ENCODE peak calls at places on chromosomes 1 and 21, in five cellular contexts. One of them, this sample, is unnamed. For H3K36me3, the result is how much of the 10 kb centered on the place peaks cover.

GRCh38 chr1:102853701-102854187 is 254.6 kb downstream of the COL11A1 start:
- DNase-seq in pancreas: no peak
- DNase-seq in neural progenitor cell: no peak
- DNase-seq in IMR-90: no peak
- DNase-seq in CD8-positive, alpha-beta memory T cell: peak
- DNase-seq in this sample: no peak

GRCh38 chr1:243487649-243488227 is 231.9 kb downstream of the SDCCAG8 start:
- DNase-seq in CD8-positive, alpha-beta memory T cell: no peak
- DNase-seq in IMR-90: no peak
- DNase-seq in pancreas: no peak
- DNase-seq in neural progenitor cell: no peak
- DNase-seq in this sample: no peak

GRCh38 chr1:216665381-216665780 is 57.8 kb downstream of the ESRRG start:
- DNase-seq in CD8-positive, alpha-beta memory T cell: no peak
- DNase-seq in IMR-90: peak
- DNase-seq in neural progenitor cell: no peak
- DNase-seq in pancreas: no peak
- DNase-seq in this sample: no peak

GRCh38 chr1:46202975-46203737 is at the start of gene LURAP1:
- DNase-seq in pancreas: no peak
- DNase-seq in IMR-90: peak
- DNase-seq in CD8-positive, alpha-beta memory T cell: peak
- DNase-seq in neural progenitor cell: peak
- DNase-seq in this sample: peak

GRCh38 chr1:56235909-56236510 is 343.4 kb downstream of the PLPP3 start:
- DNase-seq in CD8-positive, alpha-beta memory T cell: no peak
- DNase-seq in neural progenitor cell: no peak
- DNase-seq in pancreas: no peak
- DNase-seq in IMR-90: no peak
- DNase-seq in this sample: no peak

GRCh38 chr1:240027059-240027462 is 64.6 kb upstream of the FMN2 start:
- DNase-seq in IMR-90: peak
- DNase-seq in neural progenitor cell: peak
- DNase-seq in CD8-positive, alpha-beta memory T cell: no peak
- DNase-seq in pancreas: peak
- DNase-seq in this sample: no peak

GRCh38 chr1:228394571-228395394 is 11.9 kb downstream of the TRIM11 start:
- DNase-seq in pancreas: no peak
- DNase-seq in IMR-90: no peak
- DNase-seq in CD8-positive, alpha-beta memory T cell: no peak
- DNase-seq in neural progenitor cell: no peak
- DNase-seq in this sample: no peak

GRCh38 chr1:61888808-61889207 is 146.5 kb downstream of the PATJ start:
- DNase-seq in pancreas: no peak
- DNase-seq in neural progenitor cell: no peak
- DNase-seq in CD8-positive, alpha-beta memory T cell: no peak
- DNase-seq in IMR-90: no peak
- DNase-seq in this sample: no peak

GRCh38 chr1:110083453-110084225 is 13.2 kb upstream of the ALX3 start:
- DNase-seq in CD8-positive, alpha-beta memory T cell: no peak
- DNase-seq in IMR-90: no peak
- DNase-seq in neural progenitor cell: peak
- DNase-seq in pancreas: no peak
- DNase-seq in this sample: no peak

GRCh38 chr21:15559612-15560011 is 170.2 kb upstream of the USP25 start:
- DNase-seq in IMR-90: no peak
- DNase-seq in neural progenitor cell: no peak
- DNase-seq in CD8-positive, alpha-beta memory T cell: no peak
- DNase-seq in pancreas: no peak
- DNase-seq in this sample: no peak

GRCh38 chr1:30183895-30184294 is 539.5 kb downstream of the MATN1 start:
- DNase-seq in neural progenitor cell: no peak
- DNase-seq in IMR-90: no peak
- DNase-seq in CD8-positive, alpha-beta memory T cell: no peak
- DNase-seq in pancreas: no peak
- DNase-seq in this sample: no peak

GRCh38 chr1:1929102-1929638 is 10.1 kb upstream of the TMEM52 start:
- DNase-seq in CD8-positive, alpha-beta memory T cell: no peak
- DNase-seq in pancreas: no peak
- DNase-seq in IMR-90: no peak
- DNase-seq in neural progenitor cell: no peak
- DNase-seq in this sample: no peak

GRCh38 chr1:222631611-222632208 is 13.8 kb downstream of the MIA3 start:
- DNase-seq in CD8-positive, alpha-beta memory T cell: no peak
- DNase-seq in pancreas: no peak
- DNase-seq in neural progenitor cell: no peak
- DNase-seq in IMR-90: peak
- DNase-seq in this sample: no peak

GRCh38 chr21:27564684-27565280 is 597.9 kb upstream of the ADAMTS5 start:
- DNase-seq in pancreas: peak
- DNase-seq in IMR-90: peak
- DNase-seq in neural progenitor cell: peak
- DNase-seq in CD8-positive, alpha-beta memory T cell: no peak
- DNase-seq in this sample: no peak

GRCh38 chr1:214416417-214417212 is 134.8 kb downstream of the PTPN14 start:
- DNase-seq in IMR-90: peak
- DNase-seq in CD8-positive, alpha-beta memory T cell: no peak
- DNase-seq in pancreas: no peak
- DNase-seq in neural progenitor cell: no peak
- DNase-seq in this sample: no peak

DNA sequence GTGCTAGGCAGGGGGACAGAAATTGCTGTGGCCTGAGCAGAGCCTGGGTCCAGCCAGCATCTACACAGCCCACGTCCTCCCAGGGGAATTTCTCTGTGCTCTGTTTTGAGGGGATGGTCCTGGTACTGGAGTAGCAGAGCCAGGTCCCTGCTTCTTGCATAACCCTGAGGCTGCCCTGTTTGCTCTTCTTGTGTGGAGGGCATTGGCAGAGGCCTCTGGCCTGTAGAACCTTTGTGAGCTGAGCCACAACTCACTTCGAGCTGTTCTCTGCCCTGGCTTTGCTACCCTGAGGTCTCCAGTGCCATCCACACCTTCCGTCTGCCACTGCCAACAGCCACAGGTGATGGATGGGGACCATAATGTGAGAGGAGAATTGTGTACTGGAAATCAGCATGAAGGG is 101.9 kb downstream of the KCNJ15 start:
- DNase-seq in CD8-positive, alpha-beta memory T cell: no peak
- DNase-seq in pancreas: no peak
- DNase-seq in neural progenitor cell: no peak
- DNase-seq in IMR-90: no peak
- DNase-seq in this sample: no peak
- H3K36me3 ChIP-seq in CD8-positive, alpha-beta memory T cell: under half
- H3K36me3 ChIP-seq in pancreas: under half
- H3K36me3 ChIP-seq in neural progenitor cell: under half
- H3K36me3 ChIP-seq in IMR-90: under half
- H3K36me3 ChIP-seq in this sample: under half

GRCh38 chr1:211358685-211359084 is 32.1 kb downstream of the TRAF5 start:
- DNase-seq in neural progenitor cell: no peak
- DNase-seq in IMR-90: no peak
- DNase-seq in pancreas: no peak
- DNase-seq in CD8-positive, alpha-beta memory T cell: no peak
- DNase-seq in this sample: no peak
- H3K36me3 ChIP-seq in neural progenitor cell: under half
- H3K36me3 ChIP-seq in IMR-90: under half
- H3K36me3 ChIP-seq in pancreas: under half
- H3K36me3 ChIP-seq in CD8-positive, alpha-beta memory T cell: under half
- H3K36me3 ChIP-seq in this sample: under half

DNA sequence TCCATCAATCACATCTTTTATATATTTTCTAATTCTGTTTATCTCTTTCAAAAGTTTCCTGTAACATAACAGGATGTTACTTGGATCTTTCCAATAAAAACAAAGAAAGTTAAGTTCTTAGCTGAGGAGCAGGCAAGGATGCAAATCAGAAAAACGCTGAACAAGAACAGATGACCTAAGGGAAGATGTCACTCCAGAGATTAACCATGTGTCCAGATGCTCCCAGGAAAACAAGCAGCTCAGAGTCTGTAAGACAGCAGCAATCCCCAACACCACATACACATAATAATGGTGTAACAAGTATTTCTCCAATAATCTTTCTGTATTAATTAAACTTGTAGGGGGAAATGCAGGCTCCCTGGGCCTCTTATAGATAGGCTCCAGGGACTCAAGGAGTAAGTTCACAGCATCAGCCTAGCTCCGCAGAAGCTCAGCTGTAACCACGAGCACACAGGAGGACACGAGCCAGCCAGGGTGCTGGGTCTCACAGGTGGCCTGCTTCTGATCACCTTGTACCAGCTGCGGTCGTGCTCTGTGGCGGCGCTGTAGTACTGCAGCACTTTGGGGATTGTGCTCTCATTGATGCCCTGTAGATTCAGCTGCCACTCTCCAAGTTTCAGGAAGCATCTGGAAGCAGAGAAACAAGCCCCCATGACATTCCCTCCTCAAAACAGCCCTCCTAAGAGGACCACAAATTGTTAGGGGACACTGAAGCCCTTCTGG is 33.1 kb upstream of the EXOSC10 start:
- DNase-seq in IMR-90: no peak
- DNase-seq in CD8-positive, alpha-beta memory T cell: no peak
- DNase-seq in neural progenitor cell: peak
- DNase-seq in pancreas: no peak
- DNase-seq in this sample: no peak
- H3K36me3 ChIP-seq in IMR-90: under half
- H3K36me3 ChIP-seq in CD8-positive, alpha-beta memory T cell: half or more
- H3K36me3 ChIP-seq in neural progenitor cell: under half
- H3K36me3 ChIP-seq in pancreas: under half
- H3K36me3 ChIP-seq in this sample: under half

GRCh38 chr1:54207287-54207686 is 7.3 kb downstream of the MRPL37 start:
- DNase-seq in pancreas: no peak
- DNase-seq in IMR-90: no peak
- DNase-seq in CD8-positive, alpha-beta memory T cell: no peak
- DNase-seq in neural progenitor cell: no peak
- DNase-seq in this sample: no peak
- H3K36me3 ChIP-seq in pancreas: under half
- H3K36me3 ChIP-seq in IMR-90: under half
- H3K36me3 ChIP-seq in CD8-positive, alpha-beta memory T cell: half or more
- H3K36me3 ChIP-seq in neural progenitor cell: under half
- H3K36me3 ChIP-seq in this sample: under half

GRCh38 chr1:100268202-100268601 is 2.2 kb downstream of the RTCA start:
- DNase-seq in IMR-90: no peak
- DNase-seq in CD8-positive, alpha-beta memory T cell: no peak
- DNase-seq in pancreas: no peak
- DNase-seq in neural progenitor cell: no peak
- DNase-seq in this sample: no peak

GRCh38 chr1:100261686-100262085 is 4.3 kb upstream of the RTCA start:
- DNase-seq in pancreas: no peak
- DNase-seq in IMR-90: no peak
- DNase-seq in CD8-positive, alpha-beta memory T cell: no peak
- DNase-seq in neural progenitor cell: no peak
- DNase-seq in this sample: no peak

GRCh38 chr1:100265562-100265930 is 470 bp upstream of the RTCA start:
- DNase-seq in IMR-90: peak
- DNase-seq in pancreas: no peak
- DNase-seq in neural progenitor cell: no peak
- DNase-seq in CD8-positive, alpha-beta memory T cell: no peak
- DNase-seq in this sample: no peak

GRCh38 chr1:100267284-100267683 is 1.3 kb downstream of the RTCA start:
- DNase-seq in pancreas: no peak
- DNase-seq in neural progenitor cell: no peak
- DNase-seq in CD8-positive, alpha-beta memory T cell: no peak
- DNase-seq in IMR-90: no peak
- DNase-seq in this sample: no peak

DNA sequence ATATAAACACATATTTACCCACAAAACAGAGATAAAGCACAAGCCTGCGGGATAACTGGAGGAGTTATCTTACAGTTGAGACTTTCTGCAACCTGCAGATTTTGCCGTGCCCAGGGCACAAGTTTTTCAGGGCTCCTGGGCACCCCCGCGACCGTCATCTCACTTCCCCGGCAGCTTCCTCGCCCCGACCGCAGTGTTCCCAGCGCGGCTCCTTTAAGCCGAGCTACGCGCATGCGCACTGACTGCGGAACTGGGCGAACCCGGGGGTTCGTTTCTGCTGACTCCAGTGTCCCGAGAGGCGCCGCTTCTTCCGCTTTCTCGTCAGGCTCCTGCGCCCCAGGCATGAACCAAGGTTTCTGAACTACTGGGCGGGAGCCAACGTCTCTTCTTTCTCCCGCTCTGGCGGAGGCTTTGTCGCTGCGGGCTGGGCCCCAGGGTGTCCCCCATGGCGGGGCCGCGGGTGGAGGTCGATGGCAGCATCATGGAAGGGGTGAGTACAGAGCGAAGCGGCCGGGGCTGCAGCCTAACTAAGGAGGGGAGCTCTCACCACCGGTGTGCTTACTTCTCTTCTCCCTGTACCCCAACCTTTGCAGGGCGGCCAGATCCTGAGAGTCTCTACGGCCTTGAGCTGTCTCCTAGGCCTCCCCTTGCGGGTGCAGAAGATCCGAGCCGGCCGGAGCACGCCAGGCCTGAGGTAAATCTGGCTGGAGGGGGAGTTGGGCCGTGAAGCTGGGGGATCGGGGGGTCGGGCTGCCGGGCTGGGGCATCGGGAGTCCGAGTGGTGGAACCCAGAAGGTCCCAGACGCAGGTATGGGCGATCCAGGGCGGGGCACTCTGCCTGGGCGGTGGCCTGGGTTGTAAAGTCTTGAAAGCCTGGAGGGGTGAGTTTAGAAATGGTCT is at the start of gene RTCA:
- DNase-seq in neural progenitor cell: peak
- DNase-seq in IMR-90: peak
- DNase-seq in pancreas: peak
- DNase-seq in CD8-positive, alpha-beta memory T cell: peak
- DNase-seq in this sample: peak
- H3K36me3 ChIP-seq in neural progenitor cell: under half
- H3K36me3 ChIP-seq in IMR-90: under half
- H3K36me3 ChIP-seq in pancreas: under half
- H3K36me3 ChIP-seq in CD8-positive, alpha-beta memory T cell: under half
- H3K36me3 ChIP-seq in this sample: under half

This sample was measured in CD8-positive, alpha-beta T cell.